ENCODE peak calls at places on chromosomes 13 and 19, in six cellular contexts. D, U, B, E, I and J are unnamed samples.
A peak's percentile ranks its signal among the peaks of the same experiment; 100 is the strongest.

GRCh38 chr19:54041969-54042606 is 21.6 kb downstream of the VSTM1 start:
- DNase-seq in D (no peak), U (no peak), B (no peak), E (no peak), I (peak; percentile 71), J (no peak)

GRCh38 chr19:51131780-51132680 is 7.3 kb downstream of the SIGLEC9 start:
- DNase-seq in D (peak; percentile 69), U (no peak), B (no peak), E (no peak), I (no peak), J (no peak)

GRCh38 chr13:32298695-32299094 is 16.5 kb downstream of the ZAR1L start:
- DNase-seq in D (no peak), U (no peak), B (no peak), E (no peak), I (no peak), J (no peak)

GRCh38 chr19:14248578-14249011 is 42.6 kb upstream of the ADGRL1 start:
- DNase-seq in D (peak; percentile 18), U (peak; percentile 26), B (no peak), E (peak; percentile 85), I (peak; percentile 95), J (peak; percentile 58)

GRCh38 chr13:39835253-39835652 is 179.8 kb downstream of the COG6 start:
- DNase-seq in D (no peak), U (no peak), B (no peak), E (no peak), I (peak; percentile 56), J (no peak)

GRCh38 chr13:46389457-46389856 is 2.4 kb upstream of the RUBCNL start:
- DNase-seq in D (no peak), U (no peak), B (no peak), E (no peak), I (no peak), J (no peak)

GRCh38 chr19:2242092-2242537 is 5.5 kb downstream of the SF3A2 start:
- DNase-seq in D (no peak), U (no peak), B (no peak), E (no peak), I (no peak), J (no peak)

GRCh38 chr19:15197275-15198005 is 3.4 kb downstream of the NOTCH3 start:
- DNase-seq in D (no peak), U (no peak), B (no peak), E (no peak), I (no peak), J (no peak)

GRCh38 chr19:55670280-55671053 is 4.6 kb upstream of the EPN1 start:
- DNase-seq in D (no peak), U (no peak), B (no peak), E (no peak), I (peak; percentile 75), J (peak; percentile 47)

GRCh38 chr19:8389891-8390616 is at the start of gene RAB11B:
- DNase-seq in D (peak; percentile 100), U (peak; percentile 97), B (peak; percentile 100), E (peak; percentile 100), I (peak; percentile 100), J (peak; percentile 100)

GRCh38 chr13:44299142-44299541 is 74.5 kb upstream of the SERP2 start:
- DNase-seq in D (no peak), U (no peak), B (no peak), E (no peak), I (no peak), J (no peak)

GRCh38 chr19:11355160-11356073 is at the start of gene PLPPR2:
- DNase-seq in D (peak; percentile 96), U (peak; percentile 66), B (peak; percentile 98), E (peak; percentile 97), I (peak; percentile 98), J (peak; percentile 96)

GRCh38 chr13:48334534-48335127 is 31.1 kb downstream of the RB1 start:
- DNase-seq in D (no peak), U (no peak), B (no peak), E (no peak), I (no peak), J (no peak)

GRCh38 chr19:30492581-30492980 is 120.4 kb downstream of the ZNF536 start:
- DNase-seq in D (no peak), U (no peak), B (no peak), E (no peak), I (no peak), J (no peak)

GRCh38 chr19:19606021-19606420 is 12.5 kb downstream of the PBX4 start:
- DNase-seq in D (no peak), U (peak; percentile 39), B (no peak), E (no peak), I (no peak), J (no peak)

GRCh38 chr13:28204043-28204442 is 65.7 kb downstream of the PAN3 start:
- DNase-seq in D (no peak), U (no peak), B (no peak), E (no peak), I (no peak), J (no peak)

GRCh38 chr19:27851002-27851481 is 1361.9 kb downstream of the UQCRFS1 start:
- DNase-seq in D (no peak), U (no peak), B (no peak), E (no peak), I (no peak), J (no peak)

GRCh38 chr13:45678282-45678681 is 23.8 kb upstream of the CBY2 start:
- DNase-seq in D (no peak), U (no peak), B (no peak), E (no peak), I (peak; percentile 54), J (no peak)

GRCh38 chr19:13334801-13335481 is 171.3 kb downstream of the CACNA1A start:
- DNase-seq in D (no peak), U (no peak), B (no peak), E (no peak), I (no peak), J (no peak)

GRCh38 chr13:44768233-44768632 is 192.1 kb upstream of the TSC22D1 start:
- DNase-seq in D (no peak), U (no peak), B (no peak), E (no peak), I (no peak), J (no peak)

GRCh38 chr13:35711909-35712308 is 235.4 kb upstream of the MAB21L1 start:
- DNase-seq in D (no peak), U (no peak), B (no peak), E (no peak), I (peak; percentile 29), J (no peak)

GRCh38 chr19:2625434-2625833 is 77.1 kb downstream of the GNG7 start:
- DNase-seq in D (peak; percentile 52), U (no peak), B (peak; percentile 69), E (no peak), I (no peak), J (peak; percentile 84)

GRCh38 chr19:6963937-6964336 is 57.3 kb downstream of the MBD3L2B start:
- DNase-seq in D (no peak), U (peak; percentile 2), B (no peak), E (no peak), I (peak; percentile 51), J (no peak)

GRCh38 chr19:35100588-35101533 is 14.8 kb upstream of the FXYD3 start:
- DNase-seq in D (no peak), U (no peak), B (no peak), E (no peak), I (no peak), J (no peak)

GRCh38 chr13:91158015-91158390 is 189.5 kb upstream of the MIR17HG start:
- DNase-seq in D (no peak), U (no peak), B (no peak), E (no peak), I (no peak), J (no peak)

GRCh38 chr13:42422681-42423080 is 150.7 kb downstream of the AKAP11 start:
- DNase-seq in D (no peak), U (no peak), B (no peak), E (no peak), I (no peak), J (no peak)

GRCh38 chr13:29855009-29855408 is 4.6 kb upstream of the UBL3 start:
- DNase-seq in D (no peak), U (no peak), B (no peak), E (no peak), I (no peak), J (no peak)

GRCh38 chr13:24503376-24503690 is 9.2 kb downstream of the PARP4 start:
- DNase-seq in D (no peak), U (no peak), B (no peak), E (no peak), I (no peak), J (no peak)

GRCh38 chr13:19634129-19634740 is 776 bp downstream of the MPHOSPH8 start:
- DNase-seq in D (no peak), U (no peak), B (no peak), E (peak; percentile 38), I (peak; percentile 53), J (no peak)

GRCh38 chr13:40562975-40563349 is 103.5 kb downstream of the FOXO1 start:
- DNase-seq in D (no peak), U (no peak), B (no peak), E (no peak), I (no peak), J (no peak)

GRCh38 chr13:26051231-26052135 is at the start of gene SHISA2:
- DNase-seq in D (peak; percentile 27), U (no peak), B (no peak), E (no peak), I (peak; percentile 90), J (peak; percentile 75)

GRCh38 chr19:1017906-1018305 is 3.0 kb downstream of the TMEM259 start:
- DNase-seq in D (peak; percentile 13), U (no peak), B (no peak), E (no peak), I (no peak), J (no peak)
- H3K4me1 ChIP-seq in D (peaks cover 87% of the 10 kb centered on the region), U (peaks cover 41% of the 10 kb centered on the region), B (peaks cover 12% of the 10 kb centered on the region), E (peaks cover 39% of the 10 kb centered on the region), I (peaks cover 13% of the 10 kb centered on the region), J (no peaks in the 10 kb centered on the region)

DNA sequence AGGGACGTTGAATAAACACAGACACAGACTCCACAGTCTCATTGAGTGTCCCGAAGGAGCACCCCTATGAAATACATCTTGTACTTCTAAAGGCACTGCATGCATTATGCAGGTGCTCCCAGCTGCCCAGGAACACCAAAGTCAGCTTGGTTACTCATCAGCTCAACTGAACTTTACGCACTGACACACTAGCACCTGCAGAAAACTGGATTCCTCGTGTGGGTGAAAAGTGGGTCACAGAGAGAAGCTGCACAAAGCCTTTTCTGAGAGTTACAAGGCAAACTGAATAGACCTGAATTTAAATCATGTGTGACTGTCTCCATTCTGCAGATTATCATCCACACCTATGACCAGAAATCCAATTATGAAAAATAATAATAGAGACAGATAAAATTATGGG is 527.5 kb upstream of the NBEA start:
- DNase-seq in D (no peak), U (no peak), B (no peak), E (no peak), I (no peak), J (no peak)
- H3K4me1 ChIP-seq in D (peaks cover 23% of the 10 kb centered on the region), U (no peaks in the 10 kb centered on the region), B (no peaks in the 10 kb centered on the region), E (no peaks in the 10 kb centered on the region), I (no peaks in the 10 kb centered on the region), J (no peaks in the 10 kb centered on the region)

GRCh38 chr13:114106991-114107685 is 25.3 kb downstream of the RASA3 start:
- DNase-seq in D (no peak), U (no peak), B (peak; percentile 16), E (peak; percentile 13), I (peak; percentile 43), J (peak; percentile 66)
- H3K4me1 ChIP-seq in D (peaks cover 36% of the 10 kb centered on the region), U (peaks cover 88% of the 10 kb centered on the region), B (no peaks in the 10 kb centered on the region), E (no peaks in the 10 kb centered on the region), I (peaks cover 5% of the 10 kb centered on the region), J (no peaks in the 10 kb centered on the region)

DNA sequence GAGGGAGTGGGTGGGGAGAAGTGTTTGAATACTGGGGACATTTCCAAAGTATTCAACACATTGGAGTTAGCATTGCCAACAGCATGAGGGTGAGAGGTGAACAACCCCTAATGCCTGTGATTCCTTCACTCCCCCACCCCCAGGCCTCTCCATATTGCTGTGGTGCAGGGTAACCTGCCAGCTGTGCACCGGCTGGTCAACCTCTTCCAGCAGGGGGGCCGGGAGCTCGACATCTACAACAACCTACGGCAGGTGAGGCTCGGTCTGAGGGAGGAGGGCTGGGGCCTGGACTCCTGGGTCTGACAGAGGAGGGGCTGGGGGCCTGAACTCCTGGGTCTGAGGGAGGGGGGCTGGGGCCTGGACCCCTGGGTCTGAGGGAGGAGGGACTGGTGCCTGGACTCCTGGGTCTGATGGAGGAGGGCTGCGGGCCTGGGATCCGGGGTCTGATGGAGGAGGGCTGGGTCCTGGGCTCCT is 7.6 kb downstream of the BCL3 start:
- DNase-seq in D (no peak), U (no peak), B (no peak), E (no peak), I (no peak), J (no peak)
- H3K4me1 ChIP-seq in D (peaks cover 81% of the 10 kb centered on the region), U (peaks cover 63% of the 10 kb centered on the region), B (peaks cover 8% of the 10 kb centered on the region), E (peaks cover 33% of the 10 kb centered on the region), I (peaks cover 4% of the 10 kb centered on the region), J (no peaks in the 10 kb centered on the region)